ENCODE peak calls at places on chromosomes 3 and 15, in nine cellular contexts. F, Z, P, S, R, H, Q, K and O are unnamed samples.

GRCh38 chr3:162141232-162141631 is 644.6 kb downstream of the OTOL1 start:
- DNase-seq in S (peak), R (no peak), K (peak), F (peak), Z (peak), P (no peak), Q (no peak), H (no peak), O (no peak)

GRCh38 chr15:50953302-50953701 is 44.8 kb downstream of the AP4E1 start:
- DNase-seq in R (no peak), S (peak), F (peak), Q (no peak), Z (no peak), P (no peak), H (no peak), K (peak), O (no peak)

GRCh38 chr3:15299036-15299435 is 33.4 kb downstream of the SH3BP5 start:
- DNase-seq in P (no peak), K (no peak), F (no peak), Q (no peak), S (no peak), H (no peak), R (no peak), Z (no peak), O (no peak)

GRCh38 chr3:131988209-131988608 is 46.6 kb downstream of the CPNE4 start:
- DNase-seq in S (no peak), R (no peak), K (no peak), F (no peak), P (no peak), Q (no peak), Z (no peak), H (no peak), O (no peak)

GRCh38 chr15:51846463-51847230 is 17.2 kb downstream of the TMOD3 start:
- DNase-seq in Z (peak), S (peak), P (no peak), F (no peak), H (no peak), Q (no peak), R (no peak), K (peak), O (no peak)

GRCh38 chr15:70505971-70506887 is 257.1 kb downstream of the UACA start:
- DNase-seq in R (no peak), F (no peak), P (no peak), Q (no peak), H (no peak), K (no peak), S (no peak), Z (no peak), O (no peak)

GRCh38 chr15:83292317-83292716 is 7.9 kb upstream of the BNC1 start:
- DNase-seq in Q (no peak), K (no peak), H (no peak), R (no peak), Z (no peak), P (no peak), S (peak), F (no peak), O (no peak)

GRCh38 chr3:52851348-52851747 is 16.5 kb upstream of the MUSTN1 start:
- DNase-seq in S (peak), Z (no peak), F (peak), K (no peak), P (no peak), H (no peak), R (no peak), Q (no peak), O (no peak)

GRCh38 chr3:180987344-180987743 is 2.2 kb downstream of the DNAJC19 start:
- DNase-seq in Z (no peak), R (no peak), S (no peak), K (no peak), P (no peak), H (no peak), Q (no peak), F (no peak), O (no peak)

GRCh38 chr3:127389415-127389814 is 101.6 kb upstream of the PRR20G start:
- DNase-seq in S (peak), R (no peak), K (peak), F (no peak), P (no peak), Z (no peak), Q (no peak), H (no peak), O (no peak)

GRCh38 chr15:70419046-70419445 is 321.3 kb upstream of the TLE3 start:
- DNase-seq in R (no peak), Z (no peak), K (no peak), S (no peak), P (no peak), F (no peak), Q (no peak), H (no peak), O (no peak)

GRCh38 chr15:73688455-73688854 is 4.3 kb downstream of the CD276 start:
- DNase-seq in F (no peak), P (no peak), R (no peak), S (no peak), H (no peak), Z (no peak), K (peak), Q (peak), O (peak)

GRCh38 chr3:59641169-59641914 is 591.5 kb upstream of the CFAP20DC start:
- DNase-seq in K (no peak), P (no peak), R (no peak), H (no peak), Z (no peak), S (no peak), Q (no peak), F (no peak), O (peak)

GRCh38 chr3:160413613-160414248 is 14.3 kb downstream of the SMC4 start:
- DNase-seq in Z (no peak), Q (peak), P (no peak), S (peak), F (peak), H (peak), K (peak), R (no peak), O (peak)

GRCh38 chr3:10774129-10774670 is 41.8 kb upstream of the SLC6A11 start:
- DNase-seq in S (no peak), Q (no peak), K (no peak), Z (no peak), H (no peak), R (no peak), P (no peak), F (no peak), O (no peak)

GRCh38 chr15:70879386-70879785 is 12.8 kb downstream of the THAP10 start:
- DNase-seq in Z (no peak), F (peak), K (no peak), R (no peak), P (no peak), Q (no peak), H (no peak), S (no peak), O (peak)

GRCh38 chr3:8607285-8608040 is 37.1 kb downstream of the SSUH2 start:
- DNase-seq in H (no peak), P (no peak), Q (no peak), F (peak), Z (peak), S (peak), K (peak), R (no peak), O (peak)

GRCh38 chr15:73052679-73053397 is 575 bp downstream of the NEO1 start:
- DNase-seq in F (no peak), Q (peak), H (peak), K (no peak), P (peak), S (peak), Z (no peak), R (peak), O (peak)

GRCh38 chr3:136883967-136884720 is 22.1 kb downstream of the NCK1 start:
- DNase-seq in S (no peak), K (no peak), F (no peak), Q (no peak), R (no peak), H (no peak), Z (no peak), P (no peak), O (no peak)

GRCh38 chr15:74833376-74834107 is 7.1 kb downstream of the CPLX3 start:
- DNase-seq in S (no peak), P (no peak), F (no peak), Q (no peak), R (no peak), K (no peak), H (no peak), Z (no peak), O (peak)

GRCh38 chr15:72902245-72902928 is 118.8 kb upstream of the ADPGK start:
- DNase-seq in Z (no peak), F (no peak), Q (no peak), K (peak), R (peak), P (peak), S (no peak), H (no peak), O (peak)

GRCh38 chr3:134361162-134361831 is 12.9 kb downstream of the AMOTL2 start:
- DNase-seq in Q (peak), H (no peak), S (no peak), K (no peak), P (peak), R (peak), F (no peak), Z (no peak), O (peak)

GRCh38 chr15:76056931-76057330 is 2.9 kb upstream of the TMEM266 start:
- DNase-seq in Q (no peak), F (no peak), Z (no peak), K (no peak), R (no peak), S (peak), H (peak), P (no peak), O (no peak)

GRCh38 chr15:66841953-66842681 is 140.1 kb downstream of the SMAD6 start:
- DNase-seq in P (peak), F (peak), Q (peak), K (peak), R (peak), Z (no peak), H (no peak), S (peak), O (peak)

GRCh38 chr15:95254263-95254662 is 1022.9 kb downstream of the MCTP2 start:
- DNase-seq in Q (no peak), P (no peak), R (no peak), F (no peak), S (no peak), K (no peak), H (no peak), Z (no peak), O (no peak)

GRCh38 chr3:66667284-66667683 is 166.5 kb upstream of the LRIG1 start:
- DNase-seq in S (no peak), P (no peak), H (no peak), R (no peak), Q (no peak), F (no peak), K (no peak), Z (no peak), O (no peak)